ENCODE peak calls at places on chromosome 17, in four cellular contexts. Y is Karpas-422, N is HL-60, B is neural progenitor cell. W is an unnamed sample.

GRCh38 chr17:36859701-36860100 is 77.6 kb upstream of the LHX1 start:
- DNase-seq in Y (no peak), N (no peak), B (no peak), W (no peak)

GRCh38 chr17:7042507-7043194 is 1.2 kb downstream of the SLC16A11 start:
- DNase-seq in Y (no peak), N (no peak), B (peak), W (no peak)

GRCh38 chr17:46044286-46044928 is 45.4 kb downstream of the STH start:
- DNase-seq in Y (peak), N (peak), B (peak), W (no peak)

GRCh38 chr17:57605734-57606105 is 139.4 kb downstream of the CCDC182 start:
- DNase-seq in Y (no peak), N (no peak), B (no peak), W (no peak)

GRCh38 chr17:859461-860195 is 77.5 kb downstream of the MRM3 start:
- DNase-seq in Y (no peak), N (no peak), B (peak), W (no peak)

GRCh38 chr17:80947200-80947940 is 44.3 kb upstream of the CHMP6 start:
- DNase-seq in Y (no peak), N (no peak), B (no peak), W (no peak)

GRCh38 chr17:30352247-30352814 is 18.5 kb upstream of the TMIGD1 start:
- DNase-seq in Y (no peak), N (peak), B (no peak), W (peak)

GRCh38 chr17:6639651-6640535 is 618 bp downstream of the KIAA0753 start:
- DNase-seq in Y (peak), N (peak), B (peak), W (no peak)

GRCh38 chr17:49054342-49055092 is 57.3 kb downstream of the IGF2BP1 start:
- DNase-seq in Y (no peak), N (no peak), B (no peak), W (no peak)

GRCh38 chr17:27236710-27237315 is 57.1 kb upstream of the WSB1 start:
- DNase-seq in Y (peak), N (peak), B (peak), W (no peak)

GRCh38 chr17:7440113-7440822 is 956 bp downstream of the FGF11 start:
- DNase-seq in Y (peak), N (no peak), B (peak), W (no peak)

GRCh38 chr17:81039854-81040758 is 5.2 kb downstream of the BAIAP2 start:
- DNase-seq in Y (no peak), N (no peak), B (no peak), W (no peak)

GRCh38 chr17:81556175-81556691 is 4.1 kb upstream of the FAAP100 start:
- DNase-seq in Y (no peak), N (no peak), B (no peak), W (no peak)

GRCh38 chr17:1264196-1264595 is 6.0 kb upstream of the BHLHA9 start:
- DNase-seq in Y (no peak), N (no peak), B (peak), W (no peak)

GRCh38 chr17:1491406-1492248 is 859 bp downstream of the MYO1C start:
- DNase-seq in Y (peak), N (no peak), B (peak), W (no peak)

GRCh38 chr17:2064980-2065785 is 10.3 kb downstream of the HIC1 start:
- DNase-seq in Y (peak), N (peak), B (peak), W (no peak)

GRCh38 chr17:4786111-4786491 is at the start of gene VMO1:
- DNase-seq in Y (no peak), N (no peak), B (peak), W (no peak)

GRCh38 chr17:17897442-17897841 is 60.7 kb upstream of the SREBF1 start:
- DNase-seq in Y (no peak), N (no peak), B (no peak), W (no peak)

GRCh38 chr17:2723997-2724782 is 12.6 kb upstream of the CLUH start:
- DNase-seq in Y (no peak), N (no peak), B (peak), W (no peak)

GRCh38 chr17:15261818-15262290 is 3.3 kb downstream of the PMP22 start:
- DNase-seq in Y (no peak), N (no peak), B (peak), W (no peak)

GRCh38 chr17:38711792-38712571 is 6.9 kb downstream of the MLLT6 start:
- DNase-seq in Y (no peak), N (no peak), B (no peak), W (no peak)

GRCh38 chr17:32876414-32877163 is at the start of gene MYO1D:
- DNase-seq in Y (peak), N (no peak), B (peak), W (no peak)

GRCh38 chr17:3888343-3889171 is 4.3 kb downstream of the CAMKK1 start:
- DNase-seq in Y (no peak), N (no peak), B (peak), W (no peak)

W was measured in CD14-positive monocyte.